ENCODE peak calls at places on chromosomes 6 and 20, in nine cellular contexts. G, Q, O, I, F, B, S, L and K are unnamed samples.

GRCh38 chr6:2244261-2245102 is 923 bp downstream of the GMDS start:
- DNase-seq in F (no peak), I (no peak), B (no peak), Q (peak; percentile 63), L (no peak), G (no peak), S (no peak), O (no peak), K (no peak)

GRCh38 chr20:51456511-51457280 is 85.8 kb downstream of the NFATC2 start:
- DNase-seq in B (peak; percentile 96), S (no peak), L (peak; percentile 78), O (peak; percentile 78), G (peak; percentile 93), F (peak; percentile 92), Q (peak; percentile 93), I (peak; percentile 95), K (peak; percentile 83)

GRCh38 chr6:3196770-3197169 is 30.7 kb downstream of the TUBB2B start:
- DNase-seq in S (no peak), G (no peak), B (no peak), O (no peak), L (no peak), Q (no peak), F (no peak), I (no peak), K (no peak)

GRCh38 chr6:25874822-25875562 is 949 bp upstream of the SLC17A3 start:
- DNase-seq in B (no peak), S (no peak), Q (no peak), O (no peak), L (no peak), G (no peak), I (no peak), F (no peak), K (no peak)

GRCh38 chr20:46810442-46811327 is 84.0 kb upstream of the EYA2 start:
- DNase-seq in F (no peak), I (no peak), B (no peak), L (no peak), G (no peak), Q (no peak), S (no peak), O (no peak), K (no peak)

GRCh38 chr6:129490551-129491245 is 219.3 kb downstream of the ARHGAP18 start:
- DNase-seq in B (peak; percentile 94), O (no peak), L (peak; percentile 90), G (peak; percentile 95), S (peak; percentile 50), Q (peak; percentile 77), I (peak; percentile 98), F (no peak), K (peak; percentile 91)

GRCh38 chr6:38415231-38416005 is 224.3 kb downstream of the BTBD9 start:
- DNase-seq in L (no peak), B (no peak), F (no peak), G (no peak), S (no peak), Q (no peak), O (no peak), I (peak; percentile 37), K (no peak)

GRCh38 chr6:166567107-166567506 is 19.4 kb downstream of the RAMACL start:
- DNase-seq in G (peak; percentile 86), I (peak; percentile 99), F (no peak), O (no peak), Q (peak; percentile 47), S (no peak), B (peak; percentile 98), L (peak; percentile 93), K (peak; percentile 97)

GRCh38 chr6:105364243-105364642 is 38.6 kb downstream of the PREP start:
- DNase-seq in Q (no peak), B (no peak), O (no peak), F (no peak), I (no peak), G (no peak), S (no peak), L (no peak), K (no peak)

GRCh38 chr6:33249732-33250625 is 21.7 kb downstream of the VPS52 start:
- DNase-seq in Q (no peak), O (no peak), F (no peak), L (peak; percentile 75), S (no peak), B (peak; percentile 88), I (peak; percentile 84), G (no peak), K (no peak)

GRCh38 chr6:91144161-91144560 is 557.3 kb upstream of the MAP3K7 start:
- DNase-seq in O (no peak), Q (no peak), F (no peak), I (no peak), S (no peak), G (no peak), B (no peak), L (no peak), K (no peak)

DNA sequence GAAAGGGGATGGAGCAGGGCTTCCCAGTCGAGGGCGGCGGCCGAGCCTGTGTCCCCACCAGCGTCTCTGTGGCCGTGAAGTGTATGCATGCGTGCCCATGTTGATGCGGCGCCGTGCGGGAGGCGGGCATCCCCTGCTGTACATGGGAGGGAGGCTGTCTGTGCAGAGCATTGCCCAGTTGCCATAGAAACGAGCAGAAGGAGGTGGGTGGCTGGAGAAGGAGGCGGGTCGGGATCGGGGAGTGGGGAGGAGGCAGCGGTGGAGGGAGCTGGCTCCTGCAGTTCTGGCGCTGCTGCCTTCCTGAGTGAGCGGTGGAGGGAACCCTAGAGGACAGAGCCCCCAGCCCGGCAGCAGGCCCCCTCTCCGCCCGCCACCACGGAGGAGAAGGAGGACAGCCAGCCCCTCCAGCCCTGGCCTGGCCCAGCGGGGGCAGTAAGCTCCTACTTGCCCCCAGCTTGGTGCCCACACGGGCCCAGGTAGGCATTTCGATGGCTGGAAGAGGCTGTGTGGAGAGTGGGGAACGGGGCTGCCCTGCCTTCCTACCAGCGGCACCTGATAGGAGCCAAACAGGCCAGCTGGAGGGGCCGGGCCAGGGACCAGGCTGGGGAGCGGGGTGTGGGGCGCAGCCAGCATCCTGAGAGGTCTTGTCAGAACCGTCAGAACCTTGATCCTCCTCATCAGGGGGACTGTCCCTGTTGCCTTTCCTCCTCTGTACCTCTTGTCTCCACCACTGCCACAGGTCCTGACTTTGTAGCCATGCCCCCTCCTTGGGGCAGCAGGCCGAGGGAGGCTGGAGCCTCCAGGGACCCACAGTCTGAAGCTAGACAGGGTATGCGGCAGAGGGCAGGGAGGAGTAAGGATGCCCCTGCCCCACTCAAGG is 41.3 kb downstream of the SPDEF start:
- DNase-seq in L (no peak), F (peak; percentile 35), Q (peak; percentile 85), O (no peak), I (peak; percentile 70), B (peak; percentile 31), G (peak; percentile 39), S (no peak), K (no peak)
- H3K4me3 ChIP-seq in L (no peak overlapping the region), F (no peak overlapping the region), Q (no peak overlapping the region), O (no peak overlapping the region), I (no peak overlapping the region), B (no peak overlapping the region), G (no peak overlapping the region), S (no peak overlapping the region), K (no peak overlapping the region)

DNA sequence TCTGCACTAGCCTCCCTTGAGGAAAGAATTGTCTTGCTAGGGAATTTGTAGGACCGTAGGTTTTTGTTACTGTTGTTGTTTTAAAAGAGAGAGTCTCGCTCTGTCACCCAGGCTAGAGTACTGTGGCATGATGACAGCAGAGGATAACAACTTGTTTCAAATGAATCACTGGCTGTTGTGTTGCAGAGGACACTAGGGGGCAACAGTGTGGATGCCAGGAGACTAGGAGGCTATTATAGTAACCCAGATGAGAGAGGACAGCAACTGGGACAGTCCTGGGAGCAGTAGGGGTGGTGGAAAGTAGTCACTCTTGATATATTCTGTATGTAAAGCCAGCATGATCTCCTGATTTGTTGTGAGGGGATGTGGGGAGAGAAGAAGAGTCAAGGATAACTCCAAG is 41.8 kb upstream of the LAMA4 start:
- DNase-seq in I (peak; percentile 54), B (peak; percentile 68), O (no peak), G (no peak), F (no peak), L (no peak), Q (peak; percentile 16), S (no peak), K (no peak)
- TF ChIP-seq CTCF in I (peak; percentile 51), B (peak; percentile 70), O (no peak), G (peak; percentile 67), F (peak; percentile 23), L (peak; percentile 61), Q (peak; percentile 22), S (peak; percentile 38), K (peak; percentile 74)

GRCh38 chr20:57672953-57673575 is 36.8 kb downstream of the PMEPA1 start:
- DNase-seq in G (no peak), O (no peak), L (no peak), Q (no peak), B (no peak), S (no peak), I (no peak), F (no peak), K (no peak)

GRCh38 chr20:57671072-57671391 is 38.8 kb downstream of the PMEPA1 start:
- DNase-seq in Q (no peak), S (no peak), L (no peak), O (no peak), B (no peak), I (no peak), F (no peak), G (no peak), K (no peak)

GRCh38 chr20:57671662-57672061 is 38.2 kb downstream of the PMEPA1 start:
- DNase-seq in F (no peak), O (no peak), B (no peak), Q (no peak), G (no peak), S (no peak), L (no peak), I (no peak), K (no peak)

GRCh38 chr20:57670288-57671071 is 39.3 kb downstream of the PMEPA1 start:
- DNase-seq in I (no peak), B (no peak), L (no peak), Q (no peak), S (no peak), O (no peak), G (no peak), F (no peak), K (no peak)

GRCh38 chr20:57672164-57672563 is 37.7 kb downstream of the PMEPA1 start:
- DNase-seq in S (no peak), O (peak; percentile 34), B (no peak), G (no peak), L (no peak), F (peak; percentile 77), I (peak; percentile 60), Q (no peak), K (no peak)
- H3K4me3 ChIP-seq in S (no peak overlapping the region), O (peak overlapping the region; percentile 41), B (no peak overlapping the region), G (no peak overlapping the region), L (no peak overlapping the region), F (no peak overlapping the region), I (no peak overlapping the region), Q (no peak overlapping the region), K (no peak overlapping the region)

DNA sequence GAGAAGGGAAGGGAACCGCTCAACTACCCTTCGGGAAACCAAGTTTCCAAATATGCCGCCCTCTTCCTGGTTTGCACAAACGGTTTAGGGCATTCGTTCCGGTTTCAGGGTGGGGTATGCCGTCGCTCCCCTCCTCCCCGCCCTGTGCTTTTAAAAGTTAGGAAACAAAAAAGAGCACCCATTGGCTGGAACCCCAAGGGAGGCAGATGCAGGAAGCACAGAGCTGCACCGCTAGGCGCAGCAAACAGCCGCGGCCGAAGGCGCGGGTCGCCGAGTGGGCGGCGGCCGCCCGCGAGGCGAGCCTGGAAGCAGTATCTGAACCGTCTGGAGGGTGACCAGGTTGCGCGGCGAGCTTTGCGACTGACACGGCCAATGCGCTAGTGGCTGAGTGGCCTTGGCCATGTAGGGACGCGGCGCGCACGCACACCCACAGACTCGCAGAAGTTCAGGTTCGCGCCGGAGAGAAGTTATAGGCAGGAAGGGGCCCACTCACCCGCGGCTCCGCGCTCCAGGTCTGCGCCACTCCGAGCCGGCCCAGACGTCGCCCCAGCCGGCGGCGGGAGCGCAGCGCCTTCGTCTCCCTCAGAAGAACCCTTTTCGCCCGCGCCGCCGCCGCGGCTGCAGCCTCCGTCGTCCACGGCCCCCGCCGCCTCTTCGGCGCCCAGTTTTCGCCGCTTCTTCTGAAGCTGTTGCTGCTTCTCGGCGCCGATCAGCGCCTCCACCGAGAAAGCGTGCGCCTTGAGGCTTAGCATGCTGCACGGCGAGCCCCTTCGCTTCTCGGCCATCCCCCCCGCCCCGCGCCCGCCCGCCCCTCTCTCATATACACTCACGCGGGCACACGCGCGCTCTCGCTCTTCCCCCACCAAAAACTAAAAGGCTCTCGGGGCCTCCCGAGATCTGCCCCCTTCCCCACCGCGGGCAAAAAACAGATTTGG is 734 bp downstream of the TBX18 start:
- DNase-seq in O (peak; percentile 40), B (peak; percentile 91), S (peak; percentile 59), F (peak; percentile 46), Q (peak; percentile 61), L (peak; percentile 66), G (peak; percentile 84), I (peak; percentile 61), K (peak; percentile 87)
- TF ChIP-seq CTCF in O (no peak), B (no peak), S (no peak), F (no peak), Q (no peak), L (peak; percentile 13), G (no peak), I (no peak), K (peak; percentile 7)